ENCODE peak calls at places on chromosomes 1 and 21, in four cellular contexts. One of them, this sample, is unnamed.

GRCh38 chr1:42318601-42319000 is 16.4 kb downstream of the FOXJ3 start:
- DNase-seq in Jurkat, Clone E6-1: no peak
- DNase-seq in spleen: no peak
- DNase-seq in NCI-H2029: no peak
- DNase-seq in this sample: no peak

GRCh38 chr1:92476071-92476607 is 10.6 kb downstream of the GFI1 start:
- DNase-seq in Jurkat, Clone E6-1: peak; percentile 96
- DNase-seq in spleen: peak; percentile 80
- DNase-seq in NCI-H2029: peak; percentile 58
- DNase-seq in this sample: no peak

GRCh38 chr1:78645728-78646127 is 3.9 kb upstream of the IFI44 start:
- DNase-seq in Jurkat, Clone E6-1: peak; percentile 46
- DNase-seq in spleen: no peak
- DNase-seq in NCI-H2029: no peak
- DNase-seq in this sample: no peak

GRCh38 chr21:22842875-22843274 is 1844.7 kb downstream of the NCAM2 start:
- DNase-seq in Jurkat, Clone E6-1: no peak
- DNase-seq in spleen: no peak
- DNase-seq in NCI-H2029: no peak
- DNase-seq in this sample: no peak

GRCh38 chr1:85626818-85627217 is 46.3 kb downstream of the CCN1 start:
- DNase-seq in Jurkat, Clone E6-1: no peak
- DNase-seq in spleen: no peak
- DNase-seq in NCI-H2029: no peak
- DNase-seq in this sample: no peak

GRCh38 chr21:20790113-20790512 is 208.1 kb upstream of the NCAM2 start:
- DNase-seq in Jurkat, Clone E6-1: no peak
- DNase-seq in spleen: no peak
- DNase-seq in NCI-H2029: no peak
- DNase-seq in this sample: no peak

GRCh38 chr1:238648756-238649155 is 737.6 kb upstream of the CHRM3 start:
- DNase-seq in Jurkat, Clone E6-1: no peak
- DNase-seq in spleen: no peak
- DNase-seq in NCI-H2029: no peak
- DNase-seq in this sample: no peak

GRCh38 chr1:53656916-53657170 is 82.1 kb downstream of the GLIS1 start:
- DNase-seq in Jurkat, Clone E6-1: no peak
- DNase-seq in spleen: peak; percentile 39
- DNase-seq in NCI-H2029: no peak
- DNase-seq in this sample: peak; percentile 40

GRCh38 chr1:248756636-248757035 is 1.1 kb upstream of the LYPD8 start:
- DNase-seq in Jurkat, Clone E6-1: no peak
- DNase-seq in spleen: no peak
- DNase-seq in NCI-H2029: no peak
- DNase-seq in this sample: no peak

GRCh38 chr1:167642501-167642826 is 12.4 kb downstream of the RCSD1 start:
- DNase-seq in Jurkat, Clone E6-1: no peak
- DNase-seq in spleen: no peak
- DNase-seq in NCI-H2029: no peak
- DNase-seq in this sample: no peak

GRCh38 chr1:94739521-94740061 is 80.6 kb upstream of the SLC44A3 start:
- DNase-seq in Jurkat, Clone E6-1: no peak
- DNase-seq in spleen: no peak
- DNase-seq in NCI-H2029: no peak
- DNase-seq in this sample: no peak

GRCh38 chr1:66834926-66835325 is 33.9 kb upstream of the INSL5 start:
- DNase-seq in Jurkat, Clone E6-1: no peak
- DNase-seq in spleen: no peak
- DNase-seq in NCI-H2029: no peak
- DNase-seq in this sample: no peak